ENCODE peak calls at places on chromosomes 6 and 20, in eight cellular contexts. Q is endothelial cell, E is ovary, U is HCT116, I is adrenal gland, X is lower leg skin, M is fibroblast of the aortic adventitia, K is AG04450. G is an unnamed sample.

GRCh38 chr6:71395731-71396409 is 107.3 kb downstream of the OGFRL1 start:
- DNase-seq in Q (no peak), E (no peak), U (no peak), I (no peak), X (no peak), M (no peak), K (no peak), G (no peak)

GRCh38 chr6:133079901-133080300 is 161.3 kb upstream of the EYA4 start:
- DNase-seq in Q (no peak), E (no peak), U (no peak), I (no peak), X (no peak), M (no peak), K (no peak), G (no peak)

GRCh38 chr6:131519670-131520436 is 53.2 kb upstream of the ARG1 start:
- DNase-seq in Q (peak), E (no peak), U (peak), I (peak), X (no peak), M (peak), K (no peak), G (no peak)

GRCh38 chr20:33914871-33915270 is 78.8 kb upstream of the RALY start:
- DNase-seq in Q (no peak), E (no peak), U (peak), I (peak), X (no peak), M (peak), K (peak), G (no peak)

GRCh38 chr6:170188571-170189001 is 102.3 kb downstream of the DLL1 start:
- DNase-seq in Q (no peak), E (no peak), U (no peak), I (no peak), X (no peak), M (no peak), K (no peak), G (peak)

GRCh38 chr6:26215200-26216014 is 128.2 kb downstream of the HFE start:
- DNase-seq in Q (no peak), E (no peak), U (no peak), I (no peak), X (no peak), M (peak), K (no peak), G (no peak)

GRCh38 chr20:33709905-33710541 is 10.1 kb downstream of the PXMP4 start:
- DNase-seq in Q (no peak), E (no peak), U (no peak), I (peak), X (no peak), M (no peak), K (no peak), G (no peak)

GRCh38 chr6:148869589-148869988 is 122.8 kb downstream of the UST start:
- DNase-seq in Q (no peak), E (no peak), U (no peak), I (peak), X (no peak), M (peak), K (peak), G (no peak)

GRCh38 chr20:1119128-1119505 is 715 bp downstream of the PSMF1 start:
- DNase-seq in Q (no peak), E (no peak), U (no peak), I (no peak), X (no peak), M (no peak), K (no peak), G (no peak)

GRCh38 chr6:43142101-43142500 is 29.0 kb upstream of the SRF start:
- DNase-seq in Q (no peak), E (no peak), U (no peak), I (no peak), X (no peak), M (no peak), K (no peak), G (no peak)

GRCh38 chr20:1617055-1617454 is 2.8 kb downstream of the SIRPB1 start:
- DNase-seq in Q (no peak), E (no peak), U (no peak), I (no peak), X (no peak), M (peak), K (no peak), G (no peak)

GRCh38 chr20:45592574-45593189 is 13.6 kb upstream of the WFDC8 start:
- DNase-seq in Q (peak), E (no peak), U (peak), I (no peak), X (no peak), M (peak), K (no peak), G (no peak)

GRCh38 chr6:26594730-26595632 is 1.8 kb upstream of the ABT1 start:
- DNase-seq in Q (no peak), E (peak), U (peak), I (no peak), X (no peak), M (peak), K (no peak), G (no peak)

GRCh38 chr6:154156135-154156948 is 117.3 kb downstream of the OPRM1 start:
- DNase-seq in Q (peak), E (no peak), U (peak), I (peak), X (no peak), M (peak), K (no peak), G (no peak)

GRCh38 chr20:43838703-43839060 is 76.0 kb upstream of the TOX2 start:
- DNase-seq in Q (no peak), E (no peak), U (no peak), I (no peak), X (no peak), M (no peak), K (no peak), G (no peak)

GRCh38 chr6:21587925-21588811 is 5.4 kb upstream of the SOX4 start:
- DNase-seq in Q (peak), E (peak), U (peak), I (peak), X (peak), M (peak), K (no peak), G (peak)

GRCh38 chr6:116363759-116364158 is 7.0 kb upstream of the DSE start:
- DNase-seq in Q (no peak), E (no peak), U (no peak), I (no peak), X (no peak), M (peak), K (no peak), G (no peak)

GRCh38 chr6:166257911-166258318 is 50.3 kb downstream of the PRR18 start:
- DNase-seq in Q (no peak), E (no peak), U (no peak), I (no peak), X (no peak), M (no peak), K (no peak), G (no peak)

GRCh38 chr6:36724514-36725385 is 27.1 kb downstream of the RAB44 start:
- DNase-seq in Q (peak), E (peak), U (peak), I (peak), X (peak), M (peak), K (peak), G (no peak)

GRCh38 chr6:39251406-39251805 is 22.1 kb upstream of the KCNK5 start:
- DNase-seq in Q (no peak), E (no peak), U (no peak), I (no peak), X (no peak), M (no peak), K (no peak), G (no peak)

GRCh38 chr20:44646641-44647274 is 4.7 kb downstream of the ADA start:
- DNase-seq in Q (no peak), E (no peak), U (no peak), I (no peak), X (no peak), M (no peak), K (no peak), G (no peak)

GRCh38 chr20:16147221-16147620 is 426.0 kb downstream of the KIF16B start:
- DNase-seq in Q (no peak), E (no peak), U (no peak), I (no peak), X (no peak), M (no peak), K (no peak), G (no peak)

GRCh38 chr6:156771047-156771446 is 6.1 kb upstream of the ARID1B start:
- DNase-seq in Q (no peak), E (no peak), U (no peak), I (no peak), X (no peak), M (no peak), K (no peak), G (no peak)

GRCh38 chr6:22113046-22113766 is 183.6 kb downstream of the PRL start:
- DNase-seq in Q (no peak), E (peak), U (peak), I (peak), X (peak), M (peak), K (peak), G (no peak)

DNA sequence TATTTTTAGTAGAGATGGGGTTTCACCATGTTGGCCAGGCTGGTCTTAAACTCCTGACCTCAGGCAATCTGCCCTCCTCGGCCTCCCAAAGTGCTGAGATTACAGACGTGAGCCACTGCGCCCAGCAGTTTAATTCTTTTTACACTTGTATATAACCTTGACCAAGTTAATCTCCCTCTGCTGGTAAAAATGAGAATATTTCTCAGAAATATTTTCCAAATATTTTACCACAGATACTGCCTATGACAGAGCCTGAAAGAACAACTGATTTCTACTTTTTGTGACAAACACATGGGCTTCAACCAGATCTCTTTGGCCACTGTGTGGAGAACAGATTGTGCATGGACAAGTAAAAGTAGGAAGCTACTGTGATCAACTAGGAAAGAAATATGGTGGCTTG is 21.2 kb upstream of the NHSL1 start:
- DNase-seq in Q (no peak), E (no peak), U (no peak), I (no peak), X (no peak), M (peak), K (no peak), G (no peak)
- TF ChIP-seq CTCF in Q (peak), E (no peak), U (peak), I (peak), X (no peak), M (peak), K (peak), G (peak)

GRCh38 chr6:33374359-33374910 is 17.2 kb upstream of the KIFC1 start:
- DNase-seq in Q (no peak), E (no peak), U (no peak), I (no peak), X (no peak), M (peak), K (no peak), G (no peak)
- TF ChIP-seq CTCF in Q (no peak), E (no peak), U (no peak), I (no peak), X (no peak), M (no peak), K (no peak), G (no peak)

GRCh38 chr6:703562-703961 is 10.6 kb upstream of the EXOC2 start:
- DNase-seq in Q (no peak), E (no peak), U (no peak), I (no peak), X (no peak), M (no peak), K (no peak), G (no peak)

GRCh38 chr6:700490-700889 is 7.6 kb upstream of the EXOC2 start:
- DNase-seq in Q (no peak), E (no peak), U (no peak), I (no peak), X (no peak), M (no peak), K (no peak), G (no peak)

GRCh38 chr6:701215-701614 is 8.3 kb upstream of the EXOC2 start:
- DNase-seq in Q (no peak), E (no peak), U (no peak), I (no peak), X (no peak), M (no peak), K (no peak), G (no peak)

GRCh38 chr6:701696-702479 is 8.9 kb upstream of the EXOC2 start:
- DNase-seq in Q (peak), E (no peak), U (no peak), I (no peak), X (no peak), M (no peak), K (no peak), G (no peak)

GRCh38 chr6:699319-699718 is 6.4 kb upstream of the EXOC2 start:
- DNase-seq in Q (no peak), E (no peak), U (no peak), I (no peak), X (no peak), M (peak), K (no peak), G (no peak)
- TF ChIP-seq CTCF in Q (no peak), E (no peak), U (no peak), I (no peak), X (no peak), M (no peak), K (no peak), G (no peak)

GRCh38 chr6:8070718-8071117 is 6.5 kb upstream of the BLOC1S5 start:
- DNase-seq in Q (no peak), E (no peak), U (no peak), I (no peak), X (no peak), M (no peak), K (no peak), G (no peak)
- TF ChIP-seq CTCF in Q (no peak), E (no peak), U (no peak), I (no peak), X (no peak), M (no peak), K (no peak), G (no peak)

DNA sequence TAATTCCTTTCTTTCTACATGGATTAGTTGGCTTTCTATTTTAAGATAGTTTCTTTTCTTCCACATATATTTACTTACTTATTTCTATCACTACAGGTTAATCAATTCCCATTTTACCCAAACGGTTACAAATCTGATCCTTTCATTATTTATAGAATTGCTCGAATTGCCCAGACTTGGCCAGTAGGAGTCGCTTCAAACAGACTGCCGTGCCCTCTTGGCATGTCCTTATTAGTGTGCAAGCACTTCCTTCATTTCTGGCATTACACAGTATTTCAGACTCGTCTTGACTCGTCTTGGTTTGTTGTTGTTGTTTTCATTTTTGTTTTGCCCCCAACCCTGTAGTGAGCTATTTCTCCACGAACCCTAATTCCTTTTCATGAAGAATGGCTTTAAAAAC is 74.6 kb downstream of the SAMD3 start:
- DNase-seq in Q (no peak), E (no peak), U (no peak), I (no peak), X (no peak), M (no peak), K (no peak), G (no peak)
- TF ChIP-seq CTCF in Q (peak), E (no peak), U (peak), I (no peak), X (no peak), M (peak), K (no peak), G (peak)